ENCODE peak calls at places on chromosomes 2 and 18, in four cellular contexts. One of them, this sample, is unnamed.

GRCh38 chr2:170930132-170931109 is 1.4 kb downstream of the GORASP2 start:
- DNase-seq in IMR-90: peak; percentile 17
- DNase-seq in hippocampal formation: no peak
- DNase-seq in COR-L47: peak; percentile 49
- DNase-seq in this sample: peak; percentile 25

GRCh38 chr2:70396589-70396988 is 94.7 kb upstream of the FAM136A start:
- DNase-seq in hippocampal formation: no peak
- DNase-seq in IMR-90: no peak
- DNase-seq in COR-L47: no peak
- DNase-seq in this sample: no peak

GRCh38 chr18:1034971-1035370 is 130.3 kb downstream of the ADCYAP1 start:
- DNase-seq in IMR-90: no peak
- DNase-seq in COR-L47: no peak
- DNase-seq in hippocampal formation: no peak
- DNase-seq in this sample: no peak

GRCh38 chr18:63249781-63250180 is 69.8 kb downstream of the BCL2 start:
- DNase-seq in COR-L47: no peak
- DNase-seq in hippocampal formation: no peak
- DNase-seq in IMR-90: no peak
- DNase-seq in this sample: no peak

GRCh38 chr18:62850619-62851306 is 135.4 kb downstream of the PHLPP1 start:
- DNase-seq in hippocampal formation: peak; percentile 42
- DNase-seq in COR-L47: no peak
- DNase-seq in IMR-90: no peak
- DNase-seq in this sample: no peak

GRCh38 chr2:6506311-6507258 is 359.1 kb downstream of the CMPK2 start:
- DNase-seq in IMR-90: peak; percentile 43
- DNase-seq in COR-L47: no peak
- DNase-seq in hippocampal formation: no peak
- DNase-seq in this sample: peak; percentile 75

GRCh38 chr18:9973461-9973860 is 59.6 kb downstream of the VAPA start:
- DNase-seq in hippocampal formation: no peak
- DNase-seq in COR-L47: no peak
- DNase-seq in IMR-90: no peak
- DNase-seq in this sample: no peak

GRCh38 chr2:54949431-54949830 is 100.8 kb downstream of the RTN4 start:
- DNase-seq in COR-L47: no peak
- DNase-seq in hippocampal formation: no peak
- DNase-seq in IMR-90: peak; percentile 79
- DNase-seq in this sample: peak; percentile 7

GRCh38 chr2:43051316-43051715 is 175.1 kb downstream of the ZFP36L2 start:
- DNase-seq in COR-L47: no peak
- DNase-seq in hippocampal formation: no peak
- DNase-seq in IMR-90: peak; percentile 74
- DNase-seq in this sample: peak; percentile 56

GRCh38 chr18:48833701-48834394 is 116.9 kb downstream of the SMAD7 start:
- DNase-seq in IMR-90: peak; percentile 23
- DNase-seq in hippocampal formation: no peak
- DNase-seq in COR-L47: no peak
- DNase-seq in this sample: peak; percentile 16